ENCODE peak calls at places on chromosomes 5 and 9, in four cellular contexts. J is tibial artery, G is colonic mucosa, R is DND-41. C is an unnamed sample.

GRCh38 chr5:88819332-88819999 is 63.5 kb downstream of the MEF2C start:
- DNase-seq in J (no peak), G (no peak), R (no peak), C (no peak)

GRCh38 chr9:75229605-75230332 is 141.5 kb downstream of the OSTF1 start:
- DNase-seq in J (peak; percentile 94), G (peak; percentile 68), R (no peak), C (no peak)

GRCh38 chr5:79255786-79256557 is 20.0 kb downstream of the JMY start:
- DNase-seq in J (no peak), G (peak; percentile 35), R (no peak), C (peak; percentile 62)

GRCh38 chr5:135059000-135059923 is 25.2 kb upstream of the PITX1 start:
- DNase-seq in J (no peak), G (no peak), R (no peak), C (no peak)

GRCh38 chr9:105399117-105399516 is 48.7 kb upstream of the FSD1L start:
- DNase-seq in J (no peak), G (no peak), R (no peak), C (no peak)

GRCh38 chr9:18229992-18230676 is 243.8 kb upstream of the ADAMTSL1 start:
- DNase-seq in J (no peak), G (no peak), R (no peak), C (no peak)

GRCh38 chr9:93861736-93862358 is 93.3 kb downstream of the BARX1 start:
- DNase-seq in J (no peak), G (no peak), R (no peak), C (no peak)

GRCh38 chr9:137015540-137015930 is 12.5 kb downstream of the ABCA2 start:
- DNase-seq in J (no peak), G (no peak), R (no peak), C (no peak)

GRCh38 chr9:81653240-81653639 is 36.1 kb downstream of the TLE1 start:
- DNase-seq in J (no peak), G (no peak), R (no peak), C (no peak)

GRCh38 chr9:69157751-69158466 is 16.2 kb upstream of the TJP2 start:
- DNase-seq in J (no peak), G (no peak), R (no peak), C (peak; percentile 41)

GRCh38 chr9:75909776-75910175 is 19.3 kb downstream of the PCSK5 start:
- DNase-seq in J (no peak), G (no peak), R (peak; percentile 8), C (peak; percentile 20)

GRCh38 chr5:52988335-52989024 is 672 bp upstream of the ITGA2 start:
- DNase-seq in J (no peak), G (no peak), R (no peak), C (peak; percentile 36)

GRCh38 chr5:34736445-34737119 is 80.5 kb downstream of the RAI14 start:
- DNase-seq in J (no peak), G (no peak), R (no peak), C (no peak)

GRCh38 chr5:83914662-83915418 is 194.2 kb upstream of the HAPLN1 start:
- DNase-seq in J (no peak), G (no peak), R (no peak), C (no peak)

GRCh38 chr5:147935032-147935431 is 28.7 kb upstream of the C5orf46 start:
- DNase-seq in J (no peak), G (no peak), R (no peak), C (no peak)

GRCh38 chr9:122457787-122458186 is 19.9 kb downstream of the OR1J1 start:
- DNase-seq in J (no peak), G (no peak), R (no peak), C (no peak)

GRCh38 chr9:125428060-125428481 is 166.4 kb downstream of the GAPVD1 start:
- DNase-seq in J (no peak), G (no peak), R (peak; percentile 36), C (peak; percentile 48)

GRCh38 chr5:10337986-10338385 is 15.5 kb upstream of the MARCHF6 start:
- DNase-seq in J (no peak), G (no peak), R (no peak), C (no peak)

GRCh38 chr9:12703996-12704395 is 10.8 kb downstream of the TYRP1 start:
- DNase-seq in J (no peak), G (no peak), R (no peak), C (no peak)

GRCh38 chr5:141747152-141747640 is 65.2 kb upstream of the ARAP3 start:
- DNase-seq in J (peak; percentile 84), G (peak; percentile 34), R (no peak), C (no peak)

GRCh38 chr9:130239741-130240241 is 25.8 kb upstream of the HMCN2 start:
- DNase-seq in J (no peak), G (no peak), R (no peak), C (peak; percentile 83)

GRCh38 chr5:143350790-143351603 is 52.5 kb downstream of the NR3C1 start:
- DNase-seq in J (no peak), G (no peak), R (no peak), C (no peak)

GRCh38 chr5:7391215-7391614 is 4.7 kb upstream of the ADCY2 start:
- DNase-seq in J (no peak), G (no peak), R (no peak), C (no peak)

GRCh38 chr9:113851860-113852259 is 24.2 kb upstream of the ZNF618 start:
- DNase-seq in J (no peak), G (no peak), R (no peak), C (no peak)

GRCh38 chr5:8848997-8849585 is 696.8 kb downstream of the SEMA5A start:
- DNase-seq in J (no peak), G (no peak), R (no peak), C (no peak)

GRCh38 chr9:106704056-106704625 is 158.8 kb upstream of the ZNF462 start:
- DNase-seq in J (no peak), G (no peak), R (no peak), C (no peak)
- TF ChIP-seq CTCF in J (no peak), G (no peak), R (no peak), C (no peak)

DNA sequence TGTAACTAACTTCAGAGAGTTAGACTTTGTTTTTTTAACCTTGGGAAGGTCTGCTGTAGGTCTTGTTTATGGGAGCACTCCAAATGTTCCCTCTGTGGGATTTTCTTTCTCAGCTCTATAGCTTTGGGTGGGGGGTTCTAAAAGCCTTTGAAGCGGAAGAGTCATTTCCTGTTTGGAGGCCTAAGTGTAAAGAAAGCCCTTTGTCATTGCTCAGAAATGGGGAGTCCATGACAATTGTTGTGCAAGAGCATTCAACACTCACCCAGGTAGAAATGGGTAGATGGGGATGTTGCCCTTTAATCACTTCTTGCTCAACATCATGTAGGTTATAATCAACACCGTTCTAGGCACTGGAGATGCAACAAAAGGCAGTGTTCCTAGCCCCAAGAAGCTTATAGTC is 30.3 kb upstream of the MAST4 start:
- DNase-seq in J (no peak), G (no peak), R (peak; percentile 38), C (no peak)
- TF ChIP-seq CTCF in J (no peak), G (no peak), R (no peak), C (no peak)

GRCh38 chr9:22005083-22005699 is 3.9 kb downstream of the CDKN2B start:
- DNase-seq in J (no peak), G (no peak), R (peak; percentile 81), C (peak; percentile 29)
- TF ChIP-seq CTCF in J (no peak), G (no peak), R (peak; percentile 37), C (no peak)

DNA sequence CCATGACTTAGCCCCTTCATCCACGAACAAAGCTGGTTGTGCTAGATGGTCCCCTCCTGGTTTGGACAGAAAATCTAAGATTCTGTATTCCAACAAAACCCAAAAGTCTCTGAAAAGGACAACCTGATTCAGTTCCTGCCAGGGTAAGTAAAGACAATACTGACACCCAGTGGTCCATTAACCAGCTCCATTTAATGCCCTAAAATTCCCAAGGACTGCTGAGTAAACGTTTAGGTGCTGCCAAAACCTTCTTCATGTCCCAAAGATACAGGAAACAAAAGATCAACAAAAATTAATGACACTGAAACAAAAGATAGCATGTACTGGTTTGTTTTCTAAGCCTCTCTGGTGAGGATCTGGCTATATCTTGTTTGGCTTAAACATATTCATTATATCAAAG is 25.3 kb upstream of the PPP1R2B start:
- DNase-seq in J (no peak), G (no peak), R (no peak), C (no peak)
- TF ChIP-seq CTCF in J (peak; percentile 51), G (no peak), R (peak; percentile 45), C (no peak)

GRCh38 chr5:51377151-51378060 is 5.8 kb upstream of the ISL1 start:
- DNase-seq in J (no peak), G (no peak), R (no peak), C (no peak)

GRCh38 chr5:51378415-51378777 is 4.9 kb upstream of the ISL1 start:
- DNase-seq in J (no peak), G (no peak), R (no peak), C (no peak)

GRCh38 chr5:51378061-51378409 is 5.2 kb upstream of the ISL1 start:
- DNase-seq in J (no peak), G (no peak), R (no peak), C (no peak)

GRCh38 chr5:51380603-51381207 is 2.5 kb upstream of the ISL1 start:
- DNase-seq in J (no peak), G (no peak), R (peak; percentile 29), C (peak; percentile 36)

GRCh38 chr5:51378778-51379652 is 4.2 kb upstream of the ISL1 start:
- DNase-seq in J (no peak), G (no peak), R (no peak), C (no peak)
- TF ChIP-seq CTCF in J (no peak), G (no peak), R (no peak), C (no peak)

GRCh38 chr5:139481580-139482049 is 943 bp downstream of the STING1 start:
- DNase-seq in J (peak; percentile 73), G (peak; percentile 56), R (no peak), C (no peak)
- TF ChIP-seq CTCF in J (peak; percentile 22), G (no peak), R (peak; percentile 50), C (no peak)

DNA sequence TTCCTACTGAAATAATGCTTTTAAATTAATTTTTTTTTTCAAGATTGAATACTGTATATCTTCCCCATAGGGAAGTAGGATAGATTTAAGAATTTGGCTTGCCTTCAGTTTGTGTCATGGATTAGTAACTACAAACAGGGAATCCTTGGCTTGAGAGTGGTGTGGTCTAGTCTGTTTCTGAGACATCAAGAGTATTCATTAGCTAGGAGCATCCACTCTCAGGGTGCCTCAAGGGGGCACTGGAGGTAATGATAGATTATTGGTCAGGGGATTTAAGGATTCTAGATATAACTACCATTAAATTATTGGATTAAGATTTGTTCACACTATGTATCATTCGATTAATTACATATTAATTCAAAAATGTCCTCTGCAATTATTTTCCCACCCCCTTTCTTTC is 91.8 kb upstream of the TXNDC8 start:
- DNase-seq in J (no peak), G (no peak), R (no peak), C (no peak)
- TF ChIP-seq CTCF in J (no peak), G (no peak), R (no peak), C (no peak)

GRCh38 chr5:156778139-156778696 is 71.9 kb upstream of the PPP1R2B start:
- DNase-seq in J (no peak), G (no peak), R (no peak), C (no peak)

GRCh38 chr5:156779436-156779835 is 70.7 kb upstream of the PPP1R2B start:
- DNase-seq in J (no peak), G (no peak), R (no peak), C (no peak)

GRCh38 chr5:156778752-156779151 is 71.3 kb upstream of the PPP1R2B start:
- DNase-seq in J (no peak), G (no peak), R (no peak), C (no peak)

GRCh38 chr5:156783092-156783491 is 67.0 kb upstream of the PPP1R2B start:
- DNase-seq in J (no peak), G (no peak), R (no peak), C (peak; percentile 29)
- TF ChIP-seq CTCF in J (no peak), G (no peak), R (no peak), C (no peak)